ENCODE peak calls at places on chromosomes 2 and 18, in five cellular contexts. One of them, this sample, is unnamed.

GRCh38 chr2:53257287-53257686 is 510.3 kb upstream of the CHAC2 start:
- DNase-seq in endothelial cell: no peak
- DNase-seq in activated naive CD4-positive, alpha-beta T cell treated with anti-CD3 and anti-CD28 coated beads, Interleukin-2, amount 10 ng/mL, durations not matched to agents 7 days and 5 days: no peak
- DNase-seq in NAMALWA: no peak
- DNase-seq in NCI-H1105: no peak
- DNase-seq in this sample: no peak

GRCh38 chr2:159454185-159454584 is 162.2 kb downstream of the BAZ2B start:
- DNase-seq in NAMALWA: no peak
- DNase-seq in NCI-H1105: no peak
- DNase-seq in endothelial cell: no peak
- DNase-seq in activated naive CD4-positive, alpha-beta T cell treated with anti-CD3 and anti-CD28 coated beads, Interleukin-2, amount 10 ng/mL, durations not matched to agents 7 days and 5 days: no peak
- DNase-seq in this sample: no peak

GRCh38 chr2:173589604-173590277 is 235.1 kb downstream of the CDCA7 start:
- DNase-seq in activated naive CD4-positive, alpha-beta T cell treated with anti-CD3 and anti-CD28 coated beads, Interleukin-2, amount 10 ng/mL, durations not matched to agents 7 days and 5 days: no peak
- DNase-seq in NCI-H1105: peak; percentile 21
- DNase-seq in NAMALWA: no peak
- DNase-seq in endothelial cell: no peak
- DNase-seq in this sample: peak; percentile 44

GRCh38 chr2:5846881-5847280 is 154.7 kb downstream of the SOX11 start:
- DNase-seq in endothelial cell: no peak
- DNase-seq in NAMALWA: no peak
- DNase-seq in activated naive CD4-positive, alpha-beta T cell treated with anti-CD3 and anti-CD28 coated beads, Interleukin-2, amount 10 ng/mL, durations not matched to agents 7 days and 5 days: no peak
- DNase-seq in NCI-H1105: no peak
- DNase-seq in this sample: no peak

GRCh38 chr2:109398616-109399015 is 215.2 kb downstream of the SEPTIN10 start:
- DNase-seq in NCI-H1105: no peak
- DNase-seq in activated naive CD4-positive, alpha-beta T cell treated with anti-CD3 and anti-CD28 coated beads, Interleukin-2, amount 10 ng/mL, durations not matched to agents 7 days and 5 days: no peak
- DNase-seq in endothelial cell: no peak
- DNase-seq in NAMALWA: no peak
- DNase-seq in this sample: no peak

GRCh38 chr2:12008425-12009061 is 262.1 kb downstream of the LPIN1 start:
- DNase-seq in NAMALWA: peak; percentile 30
- DNase-seq in activated naive CD4-positive, alpha-beta T cell treated with anti-CD3 and anti-CD28 coated beads, Interleukin-2, amount 10 ng/mL, durations not matched to agents 7 days and 5 days: no peak
- DNase-seq in endothelial cell: no peak
- DNase-seq in NCI-H1105: no peak
- DNase-seq in this sample: peak; percentile 43

GRCh38 chr2:224646242-224646846 is 61.2 kb upstream of the CUL3 start:
- DNase-seq in NCI-H1105: no peak
- DNase-seq in NAMALWA: peak; percentile 89
- DNase-seq in activated naive CD4-positive, alpha-beta T cell treated with anti-CD3 and anti-CD28 coated beads, Interleukin-2, amount 10 ng/mL, durations not matched to agents 7 days and 5 days: peak; percentile 33
- DNase-seq in endothelial cell: peak; percentile 38
- DNase-seq in this sample: no peak

GRCh38 chr2:83802604-83803003 is 656.5 kb downstream of the SUCLG1 start:
- DNase-seq in NAMALWA: no peak
- DNase-seq in activated naive CD4-positive, alpha-beta T cell treated with anti-CD3 and anti-CD28 coated beads, Interleukin-2, amount 10 ng/mL, durations not matched to agents 7 days and 5 days: no peak
- DNase-seq in NCI-H1105: no peak
- DNase-seq in endothelial cell: no peak
- DNase-seq in this sample: no peak

GRCh38 chr2:139940701-139941100 is 1160.5 kb upstream of the NXPH2 start:
- DNase-seq in NAMALWA: no peak
- DNase-seq in endothelial cell: no peak
- DNase-seq in activated naive CD4-positive, alpha-beta T cell treated with anti-CD3 and anti-CD28 coated beads, Interleukin-2, amount 10 ng/mL, durations not matched to agents 7 days and 5 days: no peak
- DNase-seq in NCI-H1105: no peak
- DNase-seq in this sample: no peak

GRCh38 chr2:48567671-48568070 is 37.7 kb downstream of the STON1 start:
- DNase-seq in activated naive CD4-positive, alpha-beta T cell treated with anti-CD3 and anti-CD28 coated beads, Interleukin-2, amount 10 ng/mL, durations not matched to agents 7 days and 5 days: no peak
- DNase-seq in endothelial cell: no peak
- DNase-seq in NCI-H1105: no peak
- DNase-seq in NAMALWA: no peak
- DNase-seq in this sample: no peak

GRCh38 chr2:120177011-120177621 is 46.1 kb downstream of the TMEM185B start:
- DNase-seq in NCI-H1105: no peak
- DNase-seq in endothelial cell: no peak
- DNase-seq in activated naive CD4-positive, alpha-beta T cell treated with anti-CD3 and anti-CD28 coated beads, Interleukin-2, amount 10 ng/mL, durations not matched to agents 7 days and 5 days: peak; percentile 86
- DNase-seq in NAMALWA: peak; percentile 93
- DNase-seq in this sample: no peak

GRCh38 chr2:16204791-16205620 is 264.7 kb downstream of the MYCN start:
- DNase-seq in activated naive CD4-positive, alpha-beta T cell treated with anti-CD3 and anti-CD28 coated beads, Interleukin-2, amount 10 ng/mL, durations not matched to agents 7 days and 5 days: no peak
- DNase-seq in NCI-H1105: no peak
- DNase-seq in NAMALWA: no peak
- DNase-seq in endothelial cell: no peak
- DNase-seq in this sample: no peak

GRCh38 chr18:23822590-23823385 is 133.5 kb downstream of the LAMA3 start:
- DNase-seq in NAMALWA: no peak
- DNase-seq in NCI-H1105: no peak
- DNase-seq in endothelial cell: no peak
- DNase-seq in activated naive CD4-positive, alpha-beta T cell treated with anti-CD3 and anti-CD28 coated beads, Interleukin-2, amount 10 ng/mL, durations not matched to agents 7 days and 5 days: no peak
- DNase-seq in this sample: peak; percentile 48

GRCh38 chr2:217033191-217033590 is 173.3 kb upstream of the TNP1 start:
- DNase-seq in endothelial cell: no peak
- DNase-seq in NAMALWA: no peak
- DNase-seq in activated naive CD4-positive, alpha-beta T cell treated with anti-CD3 and anti-CD28 coated beads, Interleukin-2, amount 10 ng/mL, durations not matched to agents 7 days and 5 days: no peak
- DNase-seq in NCI-H1105: no peak
- DNase-seq in this sample: no peak

GRCh38 chr2:199457147-199458016 is at the start of gene SATB2:
- DNase-seq in NCI-H1105: peak; percentile 35
- DNase-seq in endothelial cell: peak; percentile 54
- DNase-seq in NAMALWA: no peak
- DNase-seq in activated naive CD4-positive, alpha-beta T cell treated with anti-CD3 and anti-CD28 coated beads, Interleukin-2, amount 10 ng/mL, durations not matched to agents 7 days and 5 days: no peak
- DNase-seq in this sample: peak; percentile 34

GRCh38 chr2:156399950-156400703 is 36.1 kb upstream of the GPD2 start:
- DNase-seq in endothelial cell: peak; percentile 60
- DNase-seq in NCI-H1105: peak; percentile 44
- DNase-seq in NAMALWA: peak; percentile 52
- DNase-seq in activated naive CD4-positive, alpha-beta T cell treated with anti-CD3 and anti-CD28 coated beads, Interleukin-2, amount 10 ng/mL, durations not matched to agents 7 days and 5 days: peak; percentile 50
- DNase-seq in this sample: peak; percentile 71

This sample was measured in PC-9.